ENCODE peak calls at places on chromosomes 12 and 14, in six cellular contexts. D is CD8-positive, alpha-beta T cell; Y is AG10803; S is RWPE1; Z is amniotic epithelial cell; T is GM06990. E is an unnamed sample.

GRCh38 chr12:44000309-44000952 is 164.6 kb downstream of the TMEM117 start:
- DNase-seq in D (no peak), Y (peak; percentile 55), S (peak; percentile 43), Z (peak; percentile 38), T (no peak), E (peak; percentile 59)

GRCh38 chr14:95505030-95505589 is 11.3 kb downstream of the SYNE3 start:
- DNase-seq in D (no peak), Y (no peak), S (no peak), Z (no peak), T (no peak), E (no peak)

GRCh38 chr14:98694541-98694940 is 577.5 kb downstream of the BCL11B start:
- DNase-seq in D (no peak), Y (no peak), S (no peak), Z (no peak), T (no peak), E (no peak)

GRCh38 chr14:22883191-22883976 is at the start of gene REM2:
- DNase-seq in D (no peak), Y (no peak), S (no peak), Z (no peak), T (no peak), E (no peak)

GRCh38 chr14:73209943-73210342 is 27.4 kb upstream of the PAPLN start:
- DNase-seq in D (no peak), Y (no peak), S (peak; percentile 26), Z (peak; percentile 86), T (no peak), E (peak; percentile 45)

GRCh38 chr12:90027041-90027440 is 318.4 kb upstream of the ATP2B1 start:
- DNase-seq in D (no peak), Y (no peak), S (no peak), Z (no peak), T (no peak), E (no peak)

GRCh38 chr14:54532111-54533012 is 22.7 kb downstream of the CGRRF1 start:
- DNase-seq in D (no peak), Y (no peak), S (no peak), Z (no peak), T (peak; percentile 45), E (no peak)

GRCh38 chr12:53207042-53207441 is at the start of gene ITGB7:
- DNase-seq in D (peak; percentile 78), Y (no peak), S (no peak), Z (no peak), T (peak; percentile 69), E (no peak)

GRCh38 chr14:68547305-68548193 is 245.3 kb downstream of the ZFP36L1 start:
- DNase-seq in D (no peak), Y (peak; percentile 97), S (peak; percentile 88), Z (peak; percentile 94), T (no peak), E (peak; percentile 96)

GRCh38 chr12:12792421-12792820 is 7.0 kb downstream of the APOLD1 start:
- DNase-seq in D (no peak), Y (no peak), S (no peak), Z (no peak), T (no peak), E (no peak)

GRCh38 chr12:85076688-85077430 is 40.7 kb downstream of the LRRIQ1 start:
- DNase-seq in D (no peak), Y (peak; percentile 86), S (peak; percentile 85), Z (peak; percentile 94), T (no peak), E (peak; percentile 61)

GRCh38 chr14:24710403-24711063 is 76.5 kb upstream of the GZMB start:
- DNase-seq in D (peak; percentile 58), Y (peak; percentile 62), S (peak; percentile 33), Z (peak; percentile 64), T (no peak), E (peak; percentile 54)

GRCh38 chr14:26427059-26427458 is 170.8 kb downstream of the NOVA1 start:
- DNase-seq in D (no peak), Y (peak; percentile 5), S (no peak), Z (no peak), T (no peak), E (no peak)

GRCh38 chr12:13463189-13463588 is 266.7 kb downstream of the EMP1 start:
- DNase-seq in D (no peak), Y (no peak), S (no peak), Z (no peak), T (no peak), E (no peak)

GRCh38 chr12:3117144-3117581 is 40.0 kb downstream of the TSPAN9 start:
- DNase-seq in D (no peak), Y (peak; percentile 65), S (no peak), Z (peak; percentile 88), T (no peak), E (peak; percentile 84)

GRCh38 chr12:48997719-48998496 is 1.3 kb downstream of the DDN start:
- DNase-seq in D (no peak), Y (no peak), S (no peak), Z (no peak), T (peak; percentile 87), E (no peak)

E was measured in EL.